ENCODE peak calls at places on chromosome 1, in five cellular contexts. R, Z, K, F and V are unnamed samples.

GRCh38 chr1:241235236-241235897 is 121.6 kb downstream of the RGS7 start:
- DNase-seq in R (no peak), Z (no peak), K (no peak), F (no peak), V (no peak)

GRCh38 chr1:8540971-8541370 is 223.1 kb downstream of the SLC45A1 start:
- DNase-seq in R (no peak), Z (no peak), K (no peak), F (no peak), V (no peak)

GRCh38 chr1:211680752-211681327 is 5.4 kb upstream of the NEK2 start:
- DNase-seq in R (peak; percentile 69), Z (peak; percentile 47), K (peak; percentile 63), F (peak; percentile 79), V (peak; percentile 46)

GRCh38 chr1:34590211-34590623 is 164.6 kb upstream of the GJB5 start:
- DNase-seq in R (no peak), Z (no peak), K (no peak), F (no peak), V (no peak)

GRCh38 chr1:225883616-225884265 is 1.6 kb upstream of the TMEM63A start:
- DNase-seq in R (peak; percentile 57), Z (no peak), K (no peak), F (no peak), V (no peak)

GRCh38 chr1:160658162-160658955 is 11.5 kb upstream of the SLAMF1 start:
- DNase-seq in R (no peak), Z (no peak), K (no peak), F (no peak), V (no peak)

GRCh38 chr1:87335175-87335992 is 6.7 kb downstream of the LMO4 start:
- DNase-seq in R (peak; percentile 87), Z (peak; percentile 42), K (no peak), F (peak; percentile 78), V (no peak)

GRCh38 chr1:51237714-51238403 is 1.8 kb downstream of the RNF11 start:
- DNase-seq in R (no peak), Z (no peak), K (no peak), F (no peak), V (peak; percentile 37)

GRCh38 chr1:59072017-59072947 is 224.6 kb upstream of the FGGY start:
- DNase-seq in R (peak; percentile 23), Z (no peak), K (no peak), F (no peak), V (no peak)

GRCh38 chr1:20158358-20159070 is 19.4 kb downstream of the PLA2G2F start:
- DNase-seq in R (no peak), Z (no peak), K (no peak), F (no peak), V (no peak)

GRCh38 chr1:231322880-231323530 is 14.6 kb downstream of the EXOC8 start:
- DNase-seq in R (no peak), Z (no peak), K (no peak), F (no peak), V (no peak)
- TF ChIP-seq CTCF in R (no peak), Z (peak; percentile 38), K (peak; percentile 11), F (no peak), V (peak; percentile 20)

DNA sequence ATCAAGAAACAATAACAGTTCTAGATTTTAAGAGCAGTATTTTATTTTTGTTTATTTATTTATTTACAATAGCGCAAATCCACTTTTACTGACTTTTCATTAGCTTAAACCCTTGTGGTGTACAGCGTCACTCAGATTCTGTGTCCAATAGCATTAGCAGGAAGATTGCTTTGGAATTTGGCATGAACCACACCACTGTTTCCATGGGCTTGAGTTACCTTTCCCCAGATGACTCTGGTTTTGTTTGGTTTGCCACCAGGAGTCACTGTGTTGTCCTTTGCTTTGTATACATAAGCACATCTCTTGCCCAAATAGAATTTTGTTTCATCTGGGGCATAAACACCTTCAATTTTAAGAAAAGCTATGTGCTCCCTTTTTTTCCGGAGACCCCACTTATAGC is 25.9 kb upstream of the SNRPE start:
- DNase-seq in R (no peak), Z (no peak), K (no peak), F (no peak), V (no peak)
- TF ChIP-seq CTCF in R (no peak), Z (no peak), K (no peak), F (no peak), V (peak; percentile 24)

DNA sequence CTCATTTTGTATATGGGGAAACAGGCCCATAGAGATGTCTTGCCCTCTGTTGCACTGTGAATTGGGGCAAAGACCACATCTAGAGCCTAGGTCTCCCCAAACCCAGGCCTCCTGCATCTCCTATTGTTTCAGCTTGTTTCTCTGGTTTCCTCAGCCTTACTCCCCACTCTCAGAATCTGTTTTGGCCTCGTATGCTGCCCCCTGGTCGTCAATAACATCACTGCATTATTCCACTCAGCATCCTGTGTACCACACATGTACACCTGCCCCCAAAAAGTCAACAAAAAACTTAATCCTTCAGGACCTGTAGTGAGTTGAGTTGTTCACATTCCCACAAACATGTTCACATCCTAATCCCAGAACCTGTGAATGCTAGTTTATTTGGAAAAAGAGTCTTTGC is 184.8 kb downstream of the BRINP2 start:
- DNase-seq in R (peak; percentile 21), Z (peak; percentile 26), K (no peak), F (no peak), V (no peak)
- TF ChIP-seq CTCF in R (peak; percentile 48), Z (peak; percentile 63), K (peak; percentile 66), F (no peak), V (peak; percentile 69)

GRCh38 chr1:25657121-25657521 is 40.5 kb downstream of the MAN1C1 start:
- DNase-seq in R (no peak), Z (no peak), K (no peak), F (no peak), V (no peak)

GRCh38 chr1:25657786-25658760 is 41.5 kb downstream of the MAN1C1 start:
- DNase-seq in R (no peak), Z (no peak), K (no peak), F (no peak), V (no peak)

GRCh38 chr1:25654109-25654660 is 37.6 kb downstream of the MAN1C1 start:
- DNase-seq in R (no peak), Z (no peak), K (no peak), F (no peak), V (no peak)

GRCh38 chr1:25661043-25661807 is 44.6 kb downstream of the MAN1C1 start:
- DNase-seq in R (no peak), Z (no peak), K (no peak), F (no peak), V (no peak)

GRCh38 chr1:25658791-25659431 is 42.3 kb downstream of the MAN1C1 start:
- DNase-seq in R (peak; percentile 35), Z (no peak), K (no peak), F (no peak), V (no peak)
- TF ChIP-seq CTCF in R (no peak), Z (no peak), K (no peak), F (no peak), V (no peak)

GRCh38 chr1:236392182-236392581 is 1.9 kb upstream of the EDARADD start:
- DNase-seq in R (no peak), Z (no peak), K (no peak), F (no peak), V (no peak)
- TF ChIP-seq CTCF in R (no peak), Z (no peak), K (no peak), F (no peak), V (no peak)

GRCh38 chr1:3021801-3022401 is 634 bp downstream of the ACTRT2 start:
- DNase-seq in R (peak; percentile 4), Z (no peak), K (no peak), F (no peak), V (no peak)

GRCh38 chr1:3024588-3024987 is 3.3 kb downstream of the ACTRT2 start:
- DNase-seq in R (peak; percentile 2), Z (no peak), K (no peak), F (no peak), V (no peak)

GRCh38 chr1:3022511-3022973 is 1.3 kb downstream of the ACTRT2 start:
- DNase-seq in R (peak; percentile 2), Z (no peak), K (no peak), F (no peak), V (no peak)

GRCh38 chr1:3022976-3023375 is 1.7 kb downstream of the ACTRT2 start:
- DNase-seq in R (no peak), Z (no peak), K (no peak), F (no peak), V (no peak)

GRCh38 chr1:3023994-3024393 is 2.7 kb downstream of the ACTRT2 start:
- DNase-seq in R (no peak), Z (no peak), K (no peak), F (no peak), V (no peak)
- TF ChIP-seq CTCF in R (no peak), Z (no peak), K (no peak), F (no peak), V (peak; percentile 15)

GRCh38 chr1:201228011-201228983 is 37.7 kb downstream of the IGFN1 start:
- DNase-seq in R (no peak), Z (no peak), K (no peak), F (peak; percentile 8), V (no peak)

GRCh38 chr1:201230676-201231075 is 40.1 kb downstream of the IGFN1 start:
- DNase-seq in R (no peak), Z (no peak), K (no peak), F (no peak), V (no peak)

GRCh38 chr1:201229095-201229494 is 38.5 kb downstream of the IGFN1 start:
- DNase-seq in R (no peak), Z (no peak), K (no peak), F (no peak), V (no peak)

GRCh38 chr1:201226859-201227488 is 36.4 kb downstream of the IGFN1 start:
- DNase-seq in R (no peak), Z (no peak), K (no peak), F (no peak), V (no peak)

DNA sequence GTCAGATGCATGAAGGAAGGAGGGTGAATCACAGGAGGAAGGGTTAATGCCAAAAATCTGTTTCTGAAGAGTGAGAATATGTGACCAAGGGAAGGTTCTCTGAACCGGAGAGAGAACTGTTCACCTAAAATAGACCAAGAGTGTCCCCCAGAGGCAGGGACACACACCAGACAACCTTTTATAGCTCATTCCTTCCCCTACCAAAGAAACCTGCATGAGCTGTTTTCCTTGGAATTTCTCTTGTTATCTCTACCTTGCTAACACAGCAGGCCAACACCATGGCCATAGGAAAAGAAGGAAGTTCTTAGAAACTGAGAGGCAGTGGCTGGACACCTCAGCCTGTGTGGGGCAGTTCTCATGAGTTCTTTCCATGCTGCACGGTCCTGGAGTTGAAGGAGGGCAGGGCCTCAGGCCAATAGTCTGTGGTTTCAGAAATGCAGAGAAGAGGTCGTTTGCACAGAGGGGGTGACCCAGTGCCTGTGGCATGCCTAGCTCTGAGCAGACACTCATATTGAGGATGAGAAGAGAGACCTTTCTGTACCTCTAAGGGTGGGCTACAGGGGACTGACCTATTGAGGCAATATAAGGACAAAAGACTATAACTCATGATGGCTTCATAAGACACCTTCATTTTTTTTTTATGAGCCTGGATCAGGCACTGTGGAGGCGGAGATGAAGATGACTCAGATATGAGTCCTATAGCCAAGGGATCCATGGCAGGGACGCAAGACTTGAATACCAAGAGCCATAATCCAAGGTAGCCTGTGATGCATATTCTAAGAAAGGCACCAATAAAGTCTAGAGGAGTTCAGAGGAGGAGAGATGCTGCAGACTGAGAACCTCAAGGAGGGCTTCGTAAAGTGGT is 39.4 kb downstream of the IGFN1 start:
- DNase-seq in R (no peak), Z (no peak), K (peak; percentile 40), F (peak; percentile 7), V (no peak)
- TF ChIP-seq CTCF in R (no peak), Z (no peak), K (peak; percentile 24), F (no peak), V (peak; percentile 27)

GRCh38 chr1:231093158-231093922 is 53.3 kb upstream of the FAM89A start:
- DNase-seq in R (no peak), Z (peak; percentile 43), K (no peak), F (no peak), V (no peak)
- TF ChIP-seq CTCF in R (no peak), Z (no peak), K (no peak), F (no peak), V (peak; percentile 47)